ENCODE peak calls at places on chromosome 12, in eight cellular contexts. N is stomach, Q is thyroid gland, A is testis, T is HCT116, U is uterus, W is body of pancreas, Z is NB4. H is an unnamed sample.

GRCh38 chr12:116277393-116278258 is at the start of gene MED13L:
- DNase-seq in N (peak), Q (peak), A (peak), T (peak), U (peak), W (peak), Z (peak), H (peak)

GRCh38 chr12:27014859-27015729 is 910 bp upstream of the TM7SF3 start:
- DNase-seq in N (no peak), Q (no peak), A (no peak), T (no peak), U (no peak), W (no peak), Z (peak), H (no peak)

GRCh38 chr12:78559441-78559840 is 305.1 kb upstream of the SYT1 start:
- DNase-seq in N (no peak), Q (no peak), A (no peak), T (no peak), U (no peak), W (no peak), Z (no peak), H (no peak)

GRCh38 chr12:77594386-77594785 is 236.3 kb upstream of the NAV3 start:
- DNase-seq in N (no peak), Q (no peak), A (no peak), T (no peak), U (no peak), W (no peak), Z (no peak), H (no peak)

GRCh38 chr12:89468648-89469326 is 55.8 kb downstream of the GALNT4 start:
- DNase-seq in N (no peak), Q (no peak), A (no peak), T (no peak), U (no peak), W (no peak), Z (no peak), H (no peak)

GRCh38 chr12:31324845-31325523 is 966 bp downstream of the SINHCAF start:
- DNase-seq in N (peak), Q (peak), A (peak), T (no peak), U (peak), W (peak), Z (peak), H (peak)

GRCh38 chr12:34298971-34299801 is 276.9 kb downstream of the ALG10 start:
- DNase-seq in N (no peak), Q (no peak), A (no peak), T (no peak), U (no peak), W (no peak), Z (no peak), H (no peak)

GRCh38 chr12:31362115-31362758 is 36.3 kb upstream of the SINHCAF start:
- DNase-seq in N (no peak), Q (no peak), A (no peak), T (no peak), U (no peak), W (no peak), Z (peak), H (no peak)

GRCh38 chr12:20398720-20399119 is 30.4 kb downstream of the PDE3A start:
- DNase-seq in N (no peak), Q (no peak), A (peak), T (no peak), U (no peak), W (no peak), Z (peak), H (no peak)

GRCh38 chr12:100724071-100724470 is 70.5 kb upstream of the ANO4 start:
- DNase-seq in N (no peak), Q (no peak), A (no peak), T (no peak), U (no peak), W (no peak), Z (no peak), H (no peak)

GRCh38 chr12:56222531-56222895 is 791 bp upstream of the RNF41 start:
- DNase-seq in N (no peak), Q (no peak), A (no peak), T (no peak), U (no peak), W (no peak), Z (no peak), H (no peak)

GRCh38 chr12:127126260-127126628 is 1140.7 kb upstream of the TMEM132C start:
- DNase-seq in N (no peak), Q (no peak), A (no peak), T (no peak), U (no peak), W (no peak), Z (no peak), H (no peak)

GRCh38 chr12:109112720-109113465 is 3.5 kb upstream of the ACACB start:
- DNase-seq in N (no peak), Q (peak), A (no peak), T (no peak), U (no peak), W (peak), Z (peak), H (no peak)

GRCh38 chr12:88111074-88111652 is 30.7 kb downstream of the CEP290 start:
- DNase-seq in N (no peak), Q (no peak), A (no peak), T (peak), U (no peak), W (no peak), Z (peak), H (peak)

GRCh38 chr12:102390068-102390467 is 90.3 kb downstream of the IGF1 start:
- DNase-seq in N (no peak), Q (no peak), A (no peak), T (no peak), U (no peak), W (no peak), Z (no peak), H (no peak)

GRCh38 chr12:26701604-26702215 is 131.3 kb downstream of the ITPR2 start:
- DNase-seq in N (no peak), Q (no peak), A (no peak), T (peak), U (no peak), W (no peak), Z (peak), H (no peak)

GRCh38 chr12:89153341-89153740 is 199.0 kb downstream of the DUSP6 start:
- DNase-seq in N (no peak), Q (no peak), A (no peak), T (no peak), U (no peak), W (no peak), Z (peak), H (no peak)

DNA sequence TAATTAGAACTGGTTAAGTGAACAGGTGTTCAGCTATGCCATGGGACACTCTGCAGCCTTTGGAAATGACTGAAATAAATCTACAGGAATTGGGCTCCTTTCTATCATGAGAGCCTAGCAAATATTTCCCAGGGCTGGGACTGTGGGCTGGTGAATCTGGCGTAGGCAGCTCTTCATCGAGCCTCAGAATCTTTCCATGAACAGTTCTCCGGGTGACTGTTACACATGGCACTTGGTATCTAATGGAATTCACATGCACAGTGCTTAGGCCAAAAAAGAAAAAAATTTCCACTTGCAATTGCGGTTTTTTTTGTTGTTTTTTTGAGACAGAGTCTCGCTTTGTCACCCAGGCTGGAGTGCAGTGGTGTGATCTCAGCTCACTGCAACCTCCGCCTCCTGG is 32.1 kb downstream of the PRKAB1 start:
- DNase-seq in N (no peak), Q (no peak), A (no peak), T (no peak), U (no peak), W (no peak), Z (no peak), H (no peak)
- TF ChIP-seq POLR2A in N (no peak), Q (no peak), A (no peak), T (no peak), U (no peak), W (no peak), Z (no peak), H (no peak)

DNA sequence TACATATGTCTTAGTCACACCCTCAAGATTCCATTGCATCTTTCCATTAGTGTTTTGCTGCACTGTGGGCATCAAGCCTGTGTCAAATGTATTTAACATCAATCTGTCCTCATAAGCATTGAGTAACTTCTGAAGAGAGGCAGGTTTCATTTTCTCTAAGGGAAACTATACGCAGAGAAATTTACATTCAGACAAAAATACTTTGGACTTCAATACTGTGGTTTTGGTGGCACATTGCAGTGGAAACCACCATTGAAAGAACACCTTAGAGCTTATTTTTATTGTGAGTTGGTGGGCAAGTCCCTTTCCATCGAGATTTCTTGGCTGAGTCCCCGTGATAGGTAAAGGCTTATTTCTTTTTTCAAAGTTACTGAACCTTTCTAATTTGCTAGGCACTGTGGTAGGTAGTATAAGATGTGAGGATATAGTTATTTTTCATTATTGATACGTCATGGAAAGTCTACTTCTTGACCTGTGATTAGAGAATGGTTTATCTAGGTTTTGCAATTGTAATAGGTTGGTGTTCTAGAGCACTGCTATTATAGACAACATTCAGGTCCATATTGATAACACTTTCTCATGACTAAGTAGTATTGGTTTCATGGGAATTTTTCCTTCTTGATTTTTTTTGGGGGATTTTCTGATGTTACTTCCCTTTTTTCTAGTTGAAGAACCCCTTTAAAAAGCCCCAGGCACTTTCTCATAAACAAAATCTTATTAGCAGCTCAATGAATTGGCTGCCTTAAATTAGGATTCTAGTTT is 81.9 kb downstream of the CFAP54 start:
- DNase-seq in N (no peak), Q (no peak), A (no peak), T (no peak), U (no peak), W (no peak), Z (no peak), H (no peak)
- TF ChIP-seq POLR2A in N (no peak), Q (no peak), A (no peak), T (no peak), U (no peak), W (no peak), Z (no peak), H (no peak)

GRCh38 chr12:6230321-6231110 is 30.3 kb downstream of the CD9 start:
- DNase-seq in N (peak), Q (peak), A (peak), T (no peak), U (peak), W (peak), Z (peak), H (no peak)
- TF ChIP-seq POLR2A in N (no peak), Q (peak), A (no peak), T (no peak), U (no peak), W (peak), Z (peak), H (no peak)

DNA sequence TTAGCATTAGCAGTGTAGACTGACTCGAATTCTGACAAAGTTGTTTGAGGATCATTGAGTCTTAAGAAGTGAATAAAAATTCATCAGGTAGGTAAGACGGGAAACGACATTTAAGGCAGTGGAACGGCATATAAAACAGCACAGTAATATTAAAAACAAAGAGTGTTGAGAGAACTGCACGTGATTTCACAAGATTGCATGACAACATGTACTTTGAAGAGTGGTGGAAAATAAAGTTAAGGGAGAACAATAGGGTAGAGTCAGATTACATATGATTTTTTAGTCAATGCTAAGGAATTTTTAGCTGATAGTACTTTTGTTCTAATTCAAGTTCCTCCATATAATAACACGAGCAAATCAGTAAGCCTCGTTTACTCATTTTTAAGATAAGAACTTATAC is 115.4 kb downstream of the SOX5 start:
- DNase-seq in N (no peak), Q (no peak), A (no peak), T (no peak), U (no peak), W (no peak), Z (no peak), H (no peak)
- TF ChIP-seq POLR2A in N (no peak), Q (no peak), A (no peak), T (no peak), U (no peak), W (no peak), Z (no peak), H (no peak)

H was measured in H54.